ENCODE peak calls at places on chromosomes 5 and 9, in five cellular contexts. K, S, Y, W and J are unnamed samples.

GRCh38 chr5:77208507-77209163 is 1.8 kb upstream of the PDE8B start:
- DNase-seq in K (no peak), S (no peak), Y (no peak), W (no peak), J (no peak)

GRCh38 chr9:5586391-5586802 is 42.5 kb upstream of the RIC1 start:
- DNase-seq in K (no peak), S (no peak), Y (no peak), W (no peak), J (no peak)

GRCh38 chr5:1772634-1773033 is 27.0 kb downstream of the MRPL36 start:
- DNase-seq in K (no peak), S (no peak), Y (no peak), W (peak; percentile 47), J (no peak)

GRCh38 chr5:142777108-142777507 is 6.9 kb downstream of the ARHGAP26 start:
- DNase-seq in K (no peak), S (no peak), Y (no peak), W (no peak), J (no peak)

GRCh38 chr9:68522954-68523353 is 17.7 kb downstream of the TMEM252 start:
- DNase-seq in K (no peak), S (no peak), Y (no peak), W (no peak), J (no peak)

GRCh38 chr9:81827616-81828296 is 100.5 kb upstream of the SPATA31D4 start:
- DNase-seq in K (no peak), S (no peak), Y (no peak), W (no peak), J (no peak)

GRCh38 chr5:127186657-127187056 is 103.9 kb upstream of the MEGF10 start:
- DNase-seq in K (no peak), S (no peak), Y (no peak), W (no peak), J (no peak)

GRCh38 chr9:8733096-8733954 is 933.7 kb upstream of the DMAC1 start:
- DNase-seq in K (no peak), S (no peak), Y (no peak), W (no peak), J (peak; percentile 49)

GRCh38 chr5:863244-863805 is 12.5 kb upstream of the ZDHHC11 start:
- DNase-seq in K (no peak), S (no peak), Y (no peak), W (no peak), J (no peak)

GRCh38 chr9:89885156-89885555 is 280.3 kb downstream of the GADD45G start:
- DNase-seq in K (no peak), S (no peak), Y (no peak), W (no peak), J (peak; percentile 14)

GRCh38 chr9:97479496-97480159 is 21.8 kb upstream of the TMOD1 start:
- DNase-seq in K (no peak), S (no peak), Y (no peak), W (no peak), J (peak; percentile 33)

GRCh38 chr5:76403713-76403962 is 553 bp downstream of the IQGAP2 start:
- DNase-seq in K (no peak), S (no peak), Y (no peak), W (no peak), J (no peak)

GRCh38 chr9:84445737-84446136 is 105.2 kb upstream of the SLC28A3 start:
- DNase-seq in K (no peak), S (no peak), Y (no peak), W (no peak), J (no peak)

GRCh38 chr5:166441-167372 is 24.6 kb upstream of the LRRC14B start:
- DNase-seq in K (no peak), S (no peak), Y (no peak), W (no peak), J (peak; percentile 31)

GRCh38 chr5:150510460-150511263 is 2.7 kb downstream of the NDST1 start:
- DNase-seq in K (no peak), S (no peak), Y (no peak), W (peak; percentile 61), J (no peak)

GRCh38 chr5:142012186-142012785 is 541 bp downstream of the GNPDA1 start:
- DNase-seq in K (no peak), S (no peak), Y (no peak), W (peak; percentile 34), J (peak; percentile 78)

GRCh38 chr9:88747768-88748167 is 212.8 kb downstream of the NXNL2 start:
- DNase-seq in K (peak; percentile 78), S (no peak), Y (peak; percentile 92), W (no peak), J (peak; percentile 62)

GRCh38 chr5:35087971-35088370 is 40.2 kb upstream of the AGXT2 start:
- DNase-seq in K (no peak), S (no peak), Y (no peak), W (no peak), J (no peak)

GRCh38 chr9:128160603-128160987 is 530 bp downstream of the BBLN start:
- DNase-seq in K (peak; percentile 5), S (no peak), Y (no peak), W (peak; percentile 53), J (no peak)

GRCh38 chr9:124216474-124217176 is 41.1 kb upstream of the NEK6 start:
- DNase-seq in K (no peak), S (no peak), Y (no peak), W (no peak), J (no peak)

GRCh38 chr5:31049933-31050704 is 143.4 kb upstream of the CDH6 start:
- DNase-seq in K (no peak), S (no peak), Y (no peak), W (no peak), J (no peak)

GRCh38 chr9:105572455-105572854 is 14.5 kb downstream of the FKTN start:
- DNase-seq in K (no peak), S (no peak), Y (no peak), W (no peak), J (no peak)

GRCh38 chr5:158510479-158510878 is 589.2 kb downstream of the EBF1 start:
- DNase-seq in K (no peak), S (no peak), Y (no peak), W (no peak), J (no peak)

GRCh38 chr9:124840300-124840833 is 12.9 kb upstream of the WDR38 start:
- DNase-seq in K (no peak), S (no peak), Y (no peak), W (no peak), J (no peak)

GRCh38 chr9:134136997-134137302 is 1.1 kb downstream of the WDR5 start:
- DNase-seq in K (no peak), S (no peak), Y (no peak), W (no peak), J (no peak)

GRCh38 chr9:93645921-93646639 is 69.7 kb downstream of the PHF2 start:
- DNase-seq in K (no peak), S (no peak), Y (no peak), W (no peak), J (no peak)

GRCh38 chr5:177327539-177328522 is 16.1 kb upstream of the MXD3 start:
- DNase-seq in K (no peak), S (no peak), Y (no peak), W (no peak), J (peak; percentile 30)

GRCh38 chr5:154461531-154461930 is 15.7 kb downstream of the SAP30L start:
- DNase-seq in K (no peak), S (no peak), Y (no peak), W (no peak), J (peak; percentile 49)

GRCh38 chr5:152177626-152178349 is 227.3 kb downstream of the NMUR2 start:
- DNase-seq in K (no peak), S (no peak), Y (no peak), W (no peak), J (no peak)

GRCh38 chr9:95552814-95553546 is 36.2 kb upstream of the PTCH1 start:
- DNase-seq in K (no peak), S (no peak), Y (no peak), W (peak; percentile 46), J (peak; percentile 65)

GRCh38 chr9:22103650-22104575 is 94.8 kb upstream of the CDKN2B start:
- DNase-seq in K (no peak), S (no peak), Y (no peak), W (no peak), J (no peak)

GRCh38 chr5:35771321-35771720 is 85.4 kb upstream of the IL7R start:
- DNase-seq in K (peak; percentile 39), S (no peak), Y (peak; percentile 84), W (no peak), J (no peak)

GRCh38 chr5:91329273-91329672 is 53.8 kb downstream of the ARRDC3 start:
- DNase-seq in K (no peak), S (no peak), Y (no peak), W (no peak), J (no peak)

GRCh38 chr5:50325237-50325832 is 115.8 kb downstream of the EMB start:
- DNase-seq in K (no peak), S (no peak), Y (peak; percentile 7), W (no peak), J (no peak)

GRCh38 chr9:97293207-97293721 is 14.2 kb upstream of the CCDC180 start:
- DNase-seq in K (no peak), S (no peak), Y (peak; percentile 61), W (no peak), J (no peak)